ENCODE peak calls at places on chromosomes 12 and 14, in seven cellular contexts. W, C, G, F, E, P and J are unnamed samples.

GRCh38 chr12:106415134-106415533 is 57.6 kb downstream of the POLR3B start:
- DNase-seq in G (no peak), C (no peak), F (no peak), W (no peak), E (no peak), P (no peak), J (no peak)

GRCh38 chr12:31238764-31239387 is 87.1 kb downstream of the SINHCAF start:
- DNase-seq in E (peak), F (no peak), G (peak), P (peak), C (peak), W (peak), J (peak)

GRCh38 chr12:19553177-19553576 is 113.9 kb downstream of the AEBP2 start:
- DNase-seq in G (no peak), W (no peak), F (no peak), C (no peak), E (no peak), P (no peak), J (no peak)

GRCh38 chr12:121090576-121091125 is 42.0 kb upstream of the P2RX7 start:
- DNase-seq in C (no peak), E (no peak), W (no peak), F (no peak), P (no peak), G (no peak), J (no peak)

GRCh38 chr14:65860956-65861631 is 448.6 kb downstream of the FUT8 start:
- DNase-seq in W (no peak), E (no peak), P (no peak), F (no peak), C (no peak), G (no peak), J (no peak)

GRCh38 chr14:100868621-100869370 is 34.7 kb downstream of the RTL1 start:
- DNase-seq in W (no peak), C (no peak), G (peak), P (no peak), E (no peak), F (no peak), J (peak)

GRCh38 chr14:37083599-37083998 is 88.8 kb downstream of the SLC25A21 start:
- DNase-seq in C (no peak), W (no peak), E (no peak), P (no peak), F (no peak), G (no peak), J (no peak)

GRCh38 chr12:83958997-83959396 is 953.6 kb downstream of the SLC6A15 start:
- DNase-seq in G (no peak), W (no peak), P (no peak), E (no peak), F (no peak), C (no peak), J (no peak)

GRCh38 chr14:61140872-61141271 is 140.3 kb downstream of the TMEM30B start:
- DNase-seq in P (no peak), C (no peak), W (no peak), F (no peak), E (no peak), G (no peak), J (no peak)

GRCh38 chr12:85975716-85976115 is 101.6 kb downstream of the NTS start:
- DNase-seq in E (no peak), G (no peak), P (no peak), F (no peak), C (no peak), W (no peak), J (no peak)

GRCh38 chr12:1594045-1594294 is 411 bp downstream of the FBXL14 start:
- DNase-seq in C (no peak), F (no peak), P (peak), G (peak), W (peak), E (no peak), J (peak)

GRCh38 chr12:106274012-106274411 is 26.2 kb upstream of the CKAP4 start:
- DNase-seq in F (no peak), P (no peak), E (no peak), G (no peak), W (no peak), C (no peak), J (no peak)

GRCh38 chr14:56803816-56804535 is 6.3 kb downstream of the OTX2 start:
- DNase-seq in C (no peak), P (no peak), W (no peak), G (no peak), F (no peak), E (no peak), J (peak)
- TF ChIP-seq CTCF in C (no peak), P (no peak), W (no peak), G (no peak), F (no peak), E (no peak), J (no peak)

DNA sequence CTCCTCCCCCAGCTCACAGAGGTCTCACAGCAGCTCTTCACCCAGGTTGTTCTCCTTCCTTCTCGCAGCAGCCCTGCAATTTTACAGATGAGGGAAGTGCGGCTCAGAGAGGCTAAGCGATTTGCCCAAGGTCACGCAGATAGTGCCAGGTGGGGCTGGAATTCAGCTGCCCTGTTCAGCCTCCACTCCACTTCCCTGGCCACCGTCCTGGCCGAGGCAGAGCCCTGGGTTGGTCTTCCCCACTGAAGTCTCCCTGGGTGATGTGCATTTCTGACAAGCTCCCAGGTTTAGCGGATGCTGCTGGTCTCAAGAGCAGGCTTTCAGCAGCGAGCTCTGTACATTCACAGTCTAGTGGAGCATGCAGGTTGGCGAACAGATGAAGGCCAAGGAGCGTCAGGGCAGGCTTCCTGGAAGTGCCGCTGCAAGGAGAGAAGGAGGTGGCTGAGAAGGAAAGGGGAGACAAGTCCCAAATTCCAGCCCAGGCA is 28.9 kb upstream of the EML1 start:
- DNase-seq in E (no peak), F (no peak), G (no peak), P (no peak), W (no peak), C (no peak), J (no peak)
- TF ChIP-seq CTCF in E (no peak), F (no peak), G (no peak), P (no peak), W (no peak), C (no peak), J (no peak)

DNA sequence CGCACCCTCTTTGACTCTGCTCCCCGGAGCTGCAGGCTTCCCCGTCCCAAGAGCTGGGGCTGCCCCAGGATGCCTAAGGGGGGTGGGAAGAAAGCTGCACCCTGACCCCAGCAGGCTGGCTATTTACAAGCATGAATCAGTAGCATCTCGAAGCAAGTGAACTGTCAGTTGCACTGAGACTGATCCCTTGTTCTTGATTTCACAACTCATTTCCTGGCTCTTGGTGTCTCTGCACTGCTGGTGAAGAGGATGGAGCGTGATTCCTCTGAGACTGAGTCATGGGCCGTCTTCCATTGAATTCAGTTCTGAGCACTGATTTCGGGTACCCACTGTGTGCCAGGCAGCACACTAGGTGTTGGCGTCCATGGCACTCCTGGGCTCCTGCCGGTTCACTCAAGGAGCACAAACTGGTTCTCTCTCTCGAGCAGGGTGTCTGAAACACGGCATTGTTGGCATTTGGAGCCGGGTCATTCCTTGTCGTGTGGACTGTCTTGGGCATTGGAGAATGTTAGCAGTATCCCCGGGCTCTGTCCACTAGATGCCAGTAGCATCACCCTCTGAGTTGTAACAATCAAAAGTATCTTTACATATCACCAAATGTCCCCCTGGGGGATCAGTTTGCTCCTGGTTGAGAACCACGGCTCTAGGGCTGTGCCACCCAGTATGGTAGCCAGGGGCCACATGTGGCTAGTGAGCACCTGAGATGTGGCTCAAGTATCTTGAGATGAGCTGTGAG is 86.9 kb downstream of the RIN3 start:
- DNase-seq in P (no peak), F (no peak), W (peak), G (no peak), C (no peak), E (no peak), J (no peak)
- TF ChIP-seq CTCF in P (no peak), F (peak), W (no peak), G (no peak), C (no peak), E (no peak), J (no peak)

GRCh38 chr12:3964404-3964803 is 91.2 kb upstream of the PARP11 start:
- DNase-seq in F (no peak), C (no peak), E (peak), G (no peak), W (peak), P (peak), J (peak)
- TF ChIP-seq CTCF in F (peak), C (no peak), E (no peak), G (peak), W (no peak), P (peak), J (peak)

GRCh38 chr12:103399986-103400385 is 95.8 kb downstream of the C12orf42 start:
- DNase-seq in W (no peak), P (no peak), G (no peak), F (no peak), C (no peak), E (no peak), J (no peak)

GRCh38 chr12:103397536-103397935 is 98.2 kb downstream of the C12orf42 start:
- DNase-seq in G (no peak), E (no peak), W (no peak), F (no peak), C (no peak), P (no peak), J (no peak)

GRCh38 chr12:103401421-103401820 is 94.3 kb downstream of the C12orf42 start:
- DNase-seq in F (no peak), C (no peak), G (no peak), E (no peak), W (peak), P (no peak), J (no peak)
- TF ChIP-seq CTCF in F (no peak), C (no peak), G (no peak), E (no peak), W (no peak), P (no peak), J (no peak)